ENCODE peak calls at places on chromosomes 1 and 21, in eight cellular contexts. C, P, B, F, X, D, L and T are unnamed samples.
A peak's percentile ranks its signal among the peaks of the same experiment; 100 is the strongest.

GRCh38 chr1:229972600-229973296 is 94.3 kb upstream of the GALNT2 start:
- DNase-seq in D (no peak), B (peak; percentile 22), X (no peak), C (no peak), P (no peak), L (peak; percentile 59), F (no peak), T (no peak)

GRCh38 chr1:38528600-38528999 is 331.0 kb downstream of the RRAGC start:
- DNase-seq in L (no peak), C (no peak), P (no peak), X (no peak), D (no peak), F (no peak), B (no peak), T (no peak)

GRCh38 chr1:66770694-66771093 is 18.4 kb downstream of the DYNLT5 start:
- DNase-seq in D (no peak), L (no peak), X (no peak), C (no peak), P (no peak), B (no peak), F (no peak), T (no peak)

GRCh38 chr1:44519035-44519676 is 114.1 kb downstream of the RNF220 start:
- DNase-seq in P (no peak), X (no peak), D (no peak), B (no peak), C (no peak), L (no peak), F (no peak), T (no peak)

GRCh38 chr1:9717193-9718005 is 65.9 kb downstream of the PIK3CD start:
- DNase-seq in C (peak; percentile 88), X (no peak), L (peak; percentile 62), P (peak; percentile 4), B (peak; percentile 88), F (peak; percentile 85), D (no peak), T (no peak)

GRCh38 chr1:210244746-210245367 is 12.3 kb downstream of the SERTAD4 start:
- DNase-seq in D (no peak), C (no peak), P (peak; percentile 48), B (no peak), L (no peak), X (no peak), F (no peak), T (no peak)

GRCh38 chr1:212229654-212230053 is 55.6 kb upstream of the PPP2R5A start:
- DNase-seq in P (no peak), L (no peak), B (no peak), F (no peak), X (no peak), D (no peak), C (no peak), T (no peak)

GRCh38 chr1:153962088-153963029 is 978 bp downstream of the SLC39A1 start:
- DNase-seq in C (peak; percentile 79), F (peak; percentile 61), X (no peak), B (no peak), L (no peak), D (no peak), P (peak; percentile 31), T (no peak)

GRCh38 chr21:26844258-26845065 is 747 bp downstream of the ADAMTS1 start:
- DNase-seq in F (peak; percentile 57), L (peak; percentile 49), B (no peak), D (peak; percentile 24), C (peak; percentile 48), X (no peak), P (peak; percentile 63), T (no peak)

GRCh38 chr1:77143529-77144121 is 75.6 kb downstream of the PIGK start:
- DNase-seq in P (peak; percentile 14), X (no peak), D (peak; percentile 8), C (no peak), L (no peak), F (no peak), B (no peak), T (no peak)

GRCh38 chr1:205950826-205951549 is 7.7 kb upstream of the SLC26A9 start:
- DNase-seq in P (peak; percentile 26), L (no peak), D (no peak), X (no peak), F (no peak), C (no peak), B (no peak), T (no peak)

GRCh38 chr1:3021801-3022401 is 634 bp downstream of the ACTRT2 start:
- DNase-seq in X (peak; percentile 48), F (no peak), C (peak; percentile 23), B (no peak), P (no peak), L (no peak), D (no peak), T (peak; percentile 90)

GRCh38 chr1:6987940-6988339 is 202.7 kb downstream of the CAMTA1 start:
- DNase-seq in X (no peak), F (no peak), L (no peak), B (no peak), P (no peak), C (peak; percentile 0), D (no peak), T (no peak)
- TF ChIP-seq CTCF in X (no peak), F (no peak), L (no peak), B (no peak), P (peak; percentile 6), C (no peak), D (no peak), T (no peak)

DNA sequence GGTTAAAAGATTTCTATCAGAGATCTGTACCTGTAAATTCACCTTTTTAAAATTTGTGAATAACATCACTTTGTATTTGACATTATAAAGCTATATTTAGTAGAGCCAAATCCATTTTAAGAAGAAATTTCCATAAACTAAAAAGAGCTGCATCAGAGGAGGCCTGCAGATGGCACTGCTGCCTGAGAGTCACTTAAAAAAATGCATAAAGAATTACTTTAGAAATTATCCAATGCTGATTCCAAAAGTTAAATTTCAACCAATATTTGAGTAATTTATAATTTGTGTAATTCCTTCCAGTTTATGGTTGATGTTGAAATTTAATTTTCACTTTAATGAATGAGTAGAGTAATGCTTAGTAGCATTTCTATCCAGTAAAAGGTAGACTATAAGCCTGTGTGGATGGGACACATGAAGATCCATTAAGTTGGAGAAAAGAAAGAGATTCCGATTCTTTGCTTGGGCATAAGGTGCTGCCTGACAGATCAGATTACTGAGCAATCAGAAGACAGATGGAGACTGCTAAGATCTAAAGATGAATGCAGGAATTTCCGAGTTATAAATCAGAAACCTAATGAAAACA is 20.7 kb upstream of the RPE65 start:
- DNase-seq in F (no peak), B (no peak), C (no peak), L (no peak), D (no peak), X (no peak), P (peak; percentile 45), T (no peak)
- TF ChIP-seq CTCF in F (peak; percentile 38), B (peak; percentile 45), C (no peak), L (no peak), D (peak; percentile 81), X (peak; percentile 43), P (peak; percentile 79), T (peak; percentile 95)

DNA sequence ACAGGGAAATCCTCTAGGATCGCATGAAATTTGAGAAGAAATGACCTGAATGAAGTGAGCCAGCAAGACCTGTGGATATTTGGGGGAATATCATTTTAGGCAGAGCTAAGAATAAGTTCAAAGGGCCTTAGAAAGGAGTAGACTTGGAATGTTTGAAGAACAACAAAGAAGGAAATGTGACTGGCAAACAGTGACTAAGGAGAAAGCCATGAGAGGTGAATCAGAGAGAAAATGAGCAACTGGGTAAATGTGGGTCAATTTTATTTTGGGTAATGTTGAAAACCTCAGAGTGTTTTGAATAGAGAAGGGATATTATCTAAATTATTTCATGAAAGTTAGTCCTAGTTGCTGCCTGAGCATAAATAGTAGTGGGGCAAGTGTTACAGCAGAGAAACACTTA is 672.8 kb downstream of the LMO4 start:
- DNase-seq in C (no peak), P (peak; percentile 32), D (peak; percentile 61), X (no peak), F (no peak), L (no peak), B (no peak), T (no peak)
- TF ChIP-seq CTCF in C (no peak), P (no peak), D (no peak), X (no peak), F (no peak), L (no peak), B (no peak), T (no peak)

GRCh38 chr21:44875341-44875740 is 1.9 kb upstream of the PTTG1IP start:
- DNase-seq in F (no peak), P (peak; percentile 55), C (no peak), X (no peak), D (no peak), L (no peak), B (no peak), T (no peak)
- TF ChIP-seq CTCF in F (no peak), P (no peak), C (no peak), X (no peak), D (peak; percentile 47), L (no peak), B (peak; percentile 15), T (peak; percentile 72)

GRCh38 chr1:30777060-30777905 is 19.7 kb upstream of the LAPTM5 start:
- DNase-seq in L (no peak), P (no peak), X (no peak), C (no peak), D (no peak), F (peak; percentile 19), B (no peak), T (no peak)

GRCh38 chr1:30776097-30777059 is 18.8 kb upstream of the LAPTM5 start:
- DNase-seq in P (no peak), L (no peak), B (no peak), X (no peak), F (peak; percentile 39), C (no peak), D (no peak), T (no peak)

GRCh38 chr1:30778979-30779293 is 21.4 kb upstream of the LAPTM5 start:
- DNase-seq in D (no peak), P (no peak), L (no peak), B (no peak), F (no peak), C (no peak), X (no peak), T (no peak)

GRCh38 chr1:30778156-30778978 is 20.8 kb upstream of the LAPTM5 start:
- DNase-seq in B (no peak), X (no peak), L (no peak), D (peak; percentile 84), C (no peak), F (peak; percentile 10), P (peak; percentile 70), T (no peak)

DNA sequence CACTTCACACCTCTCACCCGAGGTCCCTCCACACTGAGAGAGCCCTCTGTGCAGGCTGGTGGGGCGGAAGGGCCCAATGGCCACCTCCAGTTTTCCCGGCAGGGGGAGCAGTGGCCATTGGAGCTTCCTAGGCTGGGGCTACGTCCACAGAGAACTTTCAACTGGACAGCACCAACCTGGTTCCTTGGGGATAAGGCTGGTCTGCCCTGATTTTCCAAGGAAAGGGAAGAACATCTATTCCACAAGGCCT is 20.3 kb upstream of the LAPTM5 start:
- DNase-seq in D (no peak), X (no peak), L (no peak), C (no peak), P (no peak), B (no peak), F (no peak), T (no peak)
- TF ChIP-seq CTCF in D (no peak), X (no peak), L (no peak), C (no peak), P (peak; percentile 43), B (no peak), F (no peak), T (peak; percentile 68)